ENCODE peak calls at places on chromosomes 12 and 14, in four cellular contexts. Z is IMR-90, U is K562, V is GM12878. O is an unnamed sample.
A peak's percentile ranks its signal among the peaks of the same experiment; 100 is the strongest.

GRCh38 chr12:52033506-52034258 is 17.6 kb upstream of the NR4A1 start:
- DNase-seq in Z (no peak), U (no peak), V (no peak), O (no peak)

GRCh38 chr14:104985675-104986486 is at the start of gene CLBA1:
- DNase-seq in Z (peak; percentile 87), U (peak; percentile 92), V (peak; percentile 55), O (peak; percentile 90)

GRCh38 chr14:47012533-47012932 is 361.0 kb upstream of the RPL10L start:
- DNase-seq in Z (no peak), U (no peak), V (no peak), O (no peak)

GRCh38 chr12:42091769-42092168 is 52.9 kb downstream of the GXYLT1 start:
- DNase-seq in Z (peak; percentile 2), U (no peak), V (no peak), O (no peak)

GRCh38 chr14:103867523-103867953 is 20.2 kb upstream of the PPP1R13B start:
- DNase-seq in Z (no peak), U (no peak), V (no peak), O (no peak)

GRCh38 chr12:47988073-47989022 is 15.9 kb downstream of the COL2A1 start:
- DNase-seq in Z (peak; percentile 33), U (no peak), V (no peak), O (no peak)

GRCh38 chr12:82818276-82819035 is 131.8 kb downstream of the TMTC2 start:
- DNase-seq in Z (peak; percentile 6), U (no peak), V (no peak), O (no peak)

GRCh38 chr12:116693259-116694227 is 44.3 kb downstream of the SPRING1 start:
- DNase-seq in Z (no peak), U (peak; percentile 20), V (no peak), O (no peak)

GRCh38 chr14:91228112-91229004 is 16.1 kb downstream of the GPR68 start:
- DNase-seq in Z (peak; percentile 84), U (peak; percentile 42), V (peak; percentile 86), O (peak; percentile 75)

GRCh38 chr12:114064497-114064896 is 98.4 kb upstream of the RBM19 start:
- DNase-seq in Z (no peak), U (no peak), V (no peak), O (no peak)

GRCh38 chr14:80621701-80622100 is 319.8 kb downstream of the CEP128 start:
- DNase-seq in Z (peak; percentile 89), U (no peak), V (no peak), O (peak; percentile 71)

GRCh38 chr12:43501705-43502104 is 50.3 kb downstream of the ADAMTS20 start:
- DNase-seq in Z (peak; percentile 34), U (no peak), V (no peak), O (peak; percentile 12)

GRCh38 chr12:111927346-111927745 is 85.3 kb downstream of the MAPKAPK5 start:
- DNase-seq in Z (no peak), U (no peak), V (no peak), O (no peak)

GRCh38 chr12:46786774-46787173 is 39.0 kb downstream of the SLC38A4 start:
- DNase-seq in Z (peak; percentile 85), U (no peak), V (no peak), O (peak; percentile 52)

GRCh38 chr12:91926810-91927209 is 218.8 kb downstream of the BTG1 start:
- DNase-seq in Z (peak; percentile 90), U (no peak), V (no peak), O (peak; percentile 85)

GRCh38 chr12:119182701-119183493 is 4.2 kb downstream of the HSPB8 start:
- DNase-seq in Z (peak; percentile 35), U (no peak), V (no peak), O (peak; percentile 16)

GRCh38 chr12:753401-754237 is 1.2 kb downstream of the WNK1 start:
- DNase-seq in Z (no peak), U (peak; percentile 17), V (no peak), O (no peak)

GRCh38 chr12:116821291-116821690 is 60.0 kb downstream of the HRK start:
- DNase-seq in Z (no peak), U (no peak), V (no peak), O (no peak)

GRCh38 chr12:48189331-48190125 is 6.1 kb downstream of the CCDC184 start:
- DNase-seq in Z (peak; percentile 67), U (peak; percentile 68), V (peak; percentile 34), O (peak; percentile 82)

GRCh38 chr14:50823051-50823762 is 7.8 kb downstream of the NIN start:
- DNase-seq in Z (no peak), U (no peak), V (peak; percentile 39), O (no peak)

GRCh38 chr14:103931422-103931821 is 3.2 kb downstream of the TDRD9 start:
- DNase-seq in Z (no peak), U (no peak), V (no peak), O (no peak)

GRCh38 chr12:39402922-39403321 is 40.0 kb downstream of the KIF21A start:
- DNase-seq in Z (no peak), U (no peak), V (peak; percentile 32), O (no peak)

GRCh38 chr12:109934026-109934425 is 34.0 kb downstream of the TCHP start:
- DNase-seq in Z (peak; percentile 52), U (no peak), V (no peak), O (peak; percentile 19)

GRCh38 chr12:85955127-85955526 is 81.0 kb downstream of the NTS start:
- DNase-seq in Z (no peak), U (no peak), V (no peak), O (peak; percentile 13)

GRCh38 chr14:86712176-86712575 is 1182.2 kb downstream of the FLRT2 start:
- DNase-seq in Z (peak; percentile 11), U (no peak), V (no peak), O (no peak)

GRCh38 chr14:39351708-39352107 is 80.5 kb downstream of the FBXO33 start:
- DNase-seq in Z (peak; percentile 41), U (no peak), V (no peak), O (no peak)

GRCh38 chr12:13179159-13180074 is 17.1 kb upstream of the EMP1 start:
- DNase-seq in Z (peak; percentile 37), U (no peak), V (no peak), O (no peak)

GRCh38 chr14:51780741-51781140 is 79.7 kb upstream of the GNG2 start:
- DNase-seq in Z (peak; percentile 42), U (no peak), V (no peak), O (peak; percentile 30)

DNA sequence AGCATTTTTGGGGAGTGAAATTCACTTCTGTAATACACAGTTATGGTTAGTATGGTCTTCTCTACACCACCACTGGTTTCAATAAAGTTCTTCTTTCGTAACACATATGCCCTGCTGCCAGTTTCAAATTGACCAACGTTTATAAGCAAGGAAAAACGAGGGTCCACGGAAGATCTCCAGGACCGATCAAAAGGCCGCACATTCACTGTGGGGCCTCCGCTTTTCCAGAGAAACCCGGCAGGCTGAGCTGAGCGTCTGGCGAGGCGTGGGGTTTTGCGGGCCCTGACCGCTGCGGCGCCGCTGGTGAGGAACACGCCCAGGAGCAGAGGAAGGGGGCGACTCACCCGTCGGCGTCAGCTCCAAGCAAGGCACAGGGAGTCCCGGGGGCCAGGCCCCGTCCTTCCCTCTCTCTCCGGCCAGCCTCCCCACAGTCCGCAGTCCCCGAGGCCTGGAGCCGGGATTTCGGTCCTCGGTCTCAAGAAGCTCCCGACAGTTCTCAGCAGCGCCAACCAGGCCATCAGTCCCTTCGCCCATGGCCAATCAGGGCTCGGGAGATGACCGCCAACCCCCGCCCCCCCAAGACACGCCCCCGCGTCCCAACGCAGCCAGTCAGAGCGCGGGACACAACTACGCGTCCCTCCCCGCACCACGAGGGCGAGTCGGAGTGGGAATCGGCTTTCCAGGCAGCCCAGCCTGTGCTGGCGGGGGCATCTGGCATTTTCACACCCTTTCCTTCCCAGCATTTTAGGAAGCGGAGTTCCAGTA is at the start of gene MTERF2:
- DNase-seq in Z (peak; percentile 90), U (peak; percentile 98), V (peak; percentile 65), O (peak; percentile 97)
- TF ChIP-seq CTCF in Z (no peak), U (no peak), V (no peak), O (no peak)

GRCh38 chr12:45223868-45224267 is 8.0 kb downstream of the ANO6 start:
- DNase-seq in Z (no peak), U (no peak), V (no peak), O (no peak)
- TF ChIP-seq FOS in Z (no peak), U (no peak), V (no peak), O (no peak)

GRCh38 chr12:131455218-131455506 is 255.7 kb upstream of the SFSWAP start:
- DNase-seq in Z (no peak), U (no peak), V (no peak), O (no peak)

GRCh38 chr12:131454418-131455217 is 256.3 kb upstream of the SFSWAP start:
- DNase-seq in Z (no peak), U (peak; percentile 77), V (no peak), O (no peak)

GRCh38 chr12:131455581-131456110 is 255.2 kb upstream of the SFSWAP start:
- DNase-seq in Z (no peak), U (no peak), V (no peak), O (no peak)

GRCh38 chr12:131449027-131449426 is 261.9 kb upstream of the SFSWAP start:
- DNase-seq in Z (no peak), U (no peak), V (no peak), O (no peak)

DNA sequence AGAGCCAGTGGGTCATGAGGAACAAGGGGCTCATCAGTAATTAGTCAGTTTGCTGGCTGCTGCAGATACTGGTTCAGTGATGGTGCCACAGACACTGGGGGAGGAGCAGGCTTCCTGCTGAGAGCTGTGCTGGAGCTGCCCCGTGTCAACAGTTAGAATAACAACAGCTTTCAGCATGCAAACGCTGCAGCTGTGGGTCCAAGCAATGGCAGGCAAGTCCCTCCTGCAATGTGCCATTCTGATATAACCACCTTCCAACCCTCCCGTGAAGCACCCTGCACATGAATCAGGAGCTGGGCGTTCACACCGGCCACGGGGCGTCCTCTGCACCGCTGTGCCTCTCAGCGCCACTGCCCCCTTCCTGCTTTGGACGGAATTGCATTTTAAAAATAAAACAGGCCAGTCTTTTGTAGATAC is 258.4 kb upstream of the SFSWAP start:
- DNase-seq in Z (no peak), U (peak; percentile 17), V (no peak), O (no peak)
- TF ChIP-seq CTCF in Z (no peak), U (peak; percentile 83), V (peak; percentile 62), O (no peak)

GRCh38 chr12:26121323-26121740 is 3.5 kb downstream of the BHLHE41 start:
- DNase-seq in Z (no peak), U (no peak), V (no peak), O (no peak)

GRCh38 chr12:26123482-26123980 is 1.3 kb downstream of the BHLHE41 start:
- DNase-seq in Z (peak; percentile 12), U (no peak), V (no peak), O (peak; percentile 32)

GRCh38 chr12:26124491-26125450 is at the start of gene BHLHE41:
- DNase-seq in Z (peak; percentile 36), U (peak; percentile 47), V (no peak), O (peak; percentile 23)

GRCh38 chr12:26121841-26122680 is 2.8 kb downstream of the BHLHE41 start:
- DNase-seq in Z (peak; percentile 34), U (peak; percentile 28), V (no peak), O (peak; percentile 24)

DNA sequence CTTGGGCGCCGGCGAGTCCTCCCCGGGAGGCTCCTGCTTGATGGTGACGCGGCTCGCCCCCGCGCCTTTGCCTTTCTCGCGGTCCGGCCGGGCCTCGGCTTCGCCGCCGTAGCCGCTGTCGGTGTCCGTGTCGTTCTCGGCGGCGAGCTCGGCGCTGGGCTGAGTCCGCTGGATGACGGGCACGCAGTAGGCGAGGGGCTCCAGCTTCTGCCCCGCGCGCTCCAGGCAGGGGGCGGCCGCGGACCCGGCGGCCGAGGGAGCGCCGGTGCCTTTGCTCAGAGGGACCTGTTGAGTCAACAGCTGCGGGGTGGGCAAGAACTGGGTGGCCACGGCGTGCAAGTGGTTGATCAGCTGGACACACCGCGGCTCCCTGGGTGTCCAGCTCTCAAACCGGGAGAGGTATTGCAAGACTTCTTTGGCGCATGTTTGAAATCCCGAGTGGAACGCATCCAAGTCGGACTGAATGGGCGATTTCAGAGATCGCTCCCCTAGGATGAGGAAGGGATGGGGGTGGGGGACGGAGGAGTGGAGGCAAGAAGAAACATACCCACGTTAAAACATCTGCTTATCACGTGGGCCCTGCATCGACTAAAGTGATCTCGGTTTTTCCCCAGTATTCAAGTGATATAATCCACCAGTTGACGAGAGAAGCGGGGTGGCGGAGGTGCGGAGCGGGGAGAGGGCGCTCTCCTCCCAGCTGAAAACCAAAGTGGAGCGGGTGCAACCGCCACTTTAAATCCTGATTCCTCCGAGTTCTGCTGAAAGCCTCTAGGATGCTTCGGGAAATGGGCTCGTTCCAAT is 2.0 kb downstream of the BHLHE41 start:
- DNase-seq in Z (peak; percentile 79), U (no peak), V (no peak), O (peak; percentile 68)
- TF ChIP-seq FOS in Z (no peak), U (no peak), V (no peak), O (no peak)